ENCODE peak calls at places on chromosomes 5 and 9, in eight cellular contexts. I is adrenal gland; G is activated CD8-positive, alpha-beta T cell treated with anti-CD3 and anti-CD28 coated beads for 36 hours; W is GM12865; V is heart left ventricle; Z is GM12878; L is pancreas; N is left ventricle myocardium inferior. Y is an unnamed sample.

GRCh38 chr5:74243634-74244033 is 396.9 kb downstream of the ENC1 start:
- DNase-seq in V (no peak), L (no peak), Z (no peak), I (no peak), W (no peak), G (no peak), N (no peak), Y (no peak)

GRCh38 chr9:68869020-68869419 is 144.9 kb downstream of the PRKACG start:
- DNase-seq in W (no peak), G (no peak), Z (no peak), I (no peak), V (peak; percentile 43), L (no peak), N (peak; percentile 18), Y (no peak)

GRCh38 chr5:75365740-75366139 is 28.7 kb downstream of the HMGCR start:
- DNase-seq in W (no peak), I (no peak), V (no peak), G (no peak), L (no peak), N (no peak), Z (no peak), Y (no peak)

GRCh38 chr9:84738353-84738752 is 68.8 kb downstream of the NTRK2 start:
- DNase-seq in V (no peak), I (no peak), N (no peak), Z (no peak), G (no peak), L (no peak), W (no peak), Y (no peak)

GRCh38 chr5:82493217-82493616 is 215.1 kb upstream of the RPS23 start:
- DNase-seq in G (no peak), Z (no peak), V (no peak), W (no peak), N (no peak), I (no peak), L (no peak), Y (no peak)

GRCh38 chr9:4569101-4569500 is 78.8 kb downstream of the SLC1A1 start:
- DNase-seq in W (no peak), V (no peak), Z (no peak), L (no peak), N (no peak), I (no peak), G (no peak), Y (no peak)

GRCh38 chr5:4520557-4520956 is 619.6 kb upstream of the ADAMTS16 start:
- DNase-seq in Z (no peak), I (no peak), N (no peak), L (no peak), W (no peak), G (no peak), V (no peak), Y (no peak)

GRCh38 chr9:78707481-78707977 is 410.6 kb downstream of the PSAT1 start:
- DNase-seq in W (peak; percentile 36), N (no peak), V (no peak), L (no peak), G (no peak), I (no peak), Z (peak; percentile 8), Y (no peak)

GRCh38 chr9:131238402-131239021 is 37.8 kb downstream of the FAM78A start:
- DNase-seq in G (peak; percentile 41), N (peak; percentile 50), L (peak; percentile 70), I (no peak), Z (no peak), W (no peak), V (peak; percentile 81), Y (peak; percentile 41)

GRCh38 chr5:167248262-167248661 is 1043.2 kb upstream of the WWC1 start:
- DNase-seq in W (no peak), G (no peak), V (no peak), Z (no peak), N (no peak), L (no peak), I (no peak), Y (no peak)

GRCh38 chr9:92947268-92948031 is at the start of gene FGD3:
- DNase-seq in W (no peak), I (no peak), Z (no peak), G (peak; percentile 60), N (no peak), V (peak; percentile 50), L (peak; percentile 72), Y (peak; percentile 34)

GRCh38 chr9:121300283-121301119 is 32.5 kb downstream of the GSN start:
- DNase-seq in N (no peak), L (peak; percentile 33), V (peak; percentile 9), Z (no peak), I (no peak), G (no peak), W (no peak), Y (no peak)

GRCh38 chr5:146338774-146339714 is at the start of gene POU4F3:
- DNase-seq in G (no peak), W (no peak), N (no peak), Z (no peak), L (peak; percentile 60), V (no peak), I (no peak), Y (no peak)

GRCh38 chr5:168031614-168032013 is 259.8 kb upstream of the WWC1 start:
- DNase-seq in W (no peak), L (no peak), Z (no peak), I (no peak), V (no peak), N (no peak), G (no peak), Y (no peak)

GRCh38 chr9:74309654-74310053 is 187.5 kb upstream of the RORB start:
- DNase-seq in W (no peak), I (no peak), V (no peak), G (no peak), Z (no peak), L (no peak), N (no peak), Y (no peak)

GRCh38 chr9:133160742-133161541 is 2.8 kb downstream of the GBGT1 start:
- DNase-seq in Z (no peak), N (peak; percentile 69), I (peak; percentile 83), G (peak; percentile 64), L (no peak), W (peak; percentile 60), V (peak; percentile 79), Y (peak; percentile 40)

GRCh38 chr9:134605351-134605968 is 36.1 kb upstream of the COL5A1 start:
- DNase-seq in L (no peak), W (no peak), I (no peak), N (no peak), V (no peak), G (no peak), Z (no peak), Y (no peak)

GRCh38 chr9:38047301-38048251 is 21.5 kb downstream of the SHB start:
- DNase-seq in V (peak; percentile 86), G (no peak), I (peak; percentile 88), Z (no peak), L (peak; percentile 82), W (no peak), N (peak; percentile 63), Y (peak; percentile 12)

DNA sequence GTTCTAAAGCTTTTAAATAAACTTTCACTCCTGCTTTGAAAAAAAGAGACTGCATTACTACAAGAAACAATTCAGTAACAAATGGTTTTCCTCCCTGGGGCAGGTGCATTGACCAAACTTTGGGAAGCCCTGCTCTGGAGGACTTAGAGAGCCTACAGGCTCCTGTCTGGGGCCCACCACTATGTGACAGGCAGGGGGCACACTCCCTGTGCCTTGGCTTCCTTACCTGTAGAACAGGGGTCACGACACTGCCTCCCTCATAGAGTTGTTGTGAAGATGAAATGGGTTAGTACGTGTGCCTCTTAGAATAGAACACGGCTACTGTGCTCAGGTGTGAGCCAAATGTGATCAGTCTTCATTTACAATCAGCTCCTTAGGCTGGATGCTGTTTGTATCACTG is 130.1 kb downstream of the GPBP1 start:
- DNase-seq in I (no peak), N (no peak), V (no peak), G (peak; percentile 5), Z (no peak), W (peak; percentile 8), L (no peak), Y (no peak)
- TF ChIP-seq CTCF in I (no peak), N (no peak), V (no peak), G (no peak), Z (no peak), W (no peak), L (no peak), Y (peak; percentile 23)

GRCh38 chr5:179343902-179344300 is 1.4 kb downstream of the ADAMTS2 start:
- DNase-seq in W (no peak), Z (no peak), N (no peak), V (peak; percentile 42), G (peak; percentile 24), L (peak; percentile 77), I (no peak), Y (peak; percentile 55)

GRCh38 chr5:179340465-179340864 is 4.8 kb downstream of the ADAMTS2 start:
- DNase-seq in L (no peak), W (no peak), N (no peak), I (no peak), V (no peak), Z (no peak), G (no peak), Y (no peak)

GRCh38 chr5:179343021-179343781 is 2.1 kb downstream of the ADAMTS2 start:
- DNase-seq in Z (no peak), I (no peak), W (no peak), L (no peak), N (no peak), V (no peak), G (no peak), Y (no peak)

GRCh38 chr5:179344301-179345178 is 721 bp downstream of the ADAMTS2 start:
- DNase-seq in V (no peak), I (no peak), N (no peak), G (no peak), W (no peak), L (peak; percentile 77), Z (no peak), Y (peak; percentile 27)

GRCh38 chr5:179342577-179342976 is 2.7 kb downstream of the ADAMTS2 start:
- DNase-seq in I (no peak), W (no peak), N (no peak), Z (no peak), L (no peak), G (no peak), V (no peak), Y (peak; percentile 25)
- TF ChIP-seq CTCF in I (no peak), W (no peak), N (no peak), Z (no peak), L (no peak), G (no peak), V (peak; percentile 36), Y (peak; percentile 16)

GRCh38 chr5:137037848-137038247 is 461.3 kb downstream of the SPOCK1 start:
- DNase-seq in N (no peak), G (no peak), W (no peak), I (no peak), Z (no peak), L (no peak), V (no peak), Y (no peak)
- TF ChIP-seq CTCF in N (no peak), G (no peak), W (no peak), I (no peak), Z (no peak), L (no peak), V (no peak), Y (no peak)

DNA sequence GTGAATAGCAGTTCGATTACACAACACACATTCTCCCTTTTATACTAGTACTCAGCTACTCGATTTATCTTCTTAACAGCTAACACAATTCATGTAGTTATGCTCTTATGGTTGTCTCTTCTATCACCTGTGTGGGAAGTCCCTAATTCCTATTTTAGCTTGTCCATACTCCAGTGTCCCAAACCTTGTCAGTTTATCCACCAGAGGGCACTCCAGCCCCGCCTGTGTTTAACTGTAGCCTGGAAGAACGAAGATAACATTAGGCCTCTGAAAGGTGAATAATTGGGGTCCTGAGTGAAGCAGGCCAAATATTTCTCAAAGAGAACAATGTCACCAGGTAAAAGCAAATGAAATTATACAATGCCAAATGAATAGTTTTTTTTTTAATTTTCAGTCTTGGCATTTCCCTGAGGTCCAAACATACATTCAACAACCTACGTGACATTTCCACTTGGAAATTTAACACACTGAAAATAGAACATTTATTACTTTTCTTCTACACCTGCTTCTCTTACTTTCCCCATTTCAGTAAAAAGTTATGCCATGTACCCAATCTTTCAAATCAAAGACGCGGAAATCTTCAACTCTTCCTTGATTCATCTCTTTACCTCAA is 560.7 kb downstream of the HTR1A start:
- DNase-seq in N (peak; percentile 37), W (peak; percentile 63), V (peak; percentile 36), L (peak; percentile 43), G (peak; percentile 59), I (peak; percentile 71), Z (peak; percentile 1), Y (peak; percentile 72)
- TF ChIP-seq CTCF in N (peak; percentile 76), W (peak; percentile 75), V (peak; percentile 81), L (peak; percentile 60), G (peak; percentile 55), I (peak; percentile 60), Z (peak; percentile 64), Y (peak; percentile 94)